ENCODE peak calls at places on chromosomes 5 and 9, in six cellular contexts. One of them, this sample, is unnamed.

GRCh38 chr5:53997736-53998627 is 312.4 kb downstream of the ARL15 start:
- DNase-seq in tibial nerve: no peak
- DNase-seq in CD8-positive, alpha-beta T cell: no peak
- DNase-seq in CD14-positive monocyte: no peak
- DNase-seq in astrocyte of the spinal cord: no peak
- DNase-seq in lower leg skin: no peak
- DNase-seq in this sample: no peak

GRCh38 chr5:78113689-78114088 is 180.8 kb downstream of the AP3B1 start:
- DNase-seq in tibial nerve: no peak
- DNase-seq in CD8-positive, alpha-beta T cell: no peak
- DNase-seq in CD14-positive monocyte: no peak
- DNase-seq in astrocyte of the spinal cord: no peak
- DNase-seq in lower leg skin: no peak
- DNase-seq in this sample: no peak

GRCh38 chr5:55750063-55750462 is 12.2 kb downstream of the DDX4 start:
- DNase-seq in tibial nerve: no peak
- DNase-seq in CD8-positive, alpha-beta T cell: no peak
- DNase-seq in CD14-positive monocyte: no peak
- DNase-seq in astrocyte of the spinal cord: no peak
- DNase-seq in lower leg skin: no peak
- DNase-seq in this sample: no peak

GRCh38 chr9:70902705-70903131 is 218.7 kb downstream of the TRPM3 start:
- DNase-seq in tibial nerve: no peak
- DNase-seq in CD8-positive, alpha-beta T cell: no peak
- DNase-seq in CD14-positive monocyte: no peak
- DNase-seq in astrocyte of the spinal cord: peak
- DNase-seq in lower leg skin: no peak
- DNase-seq in this sample: peak

GRCh38 chr5:99936911-99937310 is 598.3 kb upstream of the FAM174A start:
- DNase-seq in tibial nerve: no peak
- DNase-seq in CD8-positive, alpha-beta T cell: no peak
- DNase-seq in CD14-positive monocyte: no peak
- DNase-seq in astrocyte of the spinal cord: no peak
- DNase-seq in lower leg skin: no peak
- DNase-seq in this sample: no peak

GRCh38 chr5:56159521-56159947 is 73.6 kb downstream of the ANKRD55 start:
- DNase-seq in tibial nerve: no peak
- DNase-seq in CD8-positive, alpha-beta T cell: no peak
- DNase-seq in CD14-positive monocyte: peak
- DNase-seq in astrocyte of the spinal cord: no peak
- DNase-seq in lower leg skin: no peak
- DNase-seq in this sample: no peak

GRCh38 chr5:118224546-118224945 is 763.8 kb downstream of the DTWD2 start:
- DNase-seq in tibial nerve: no peak
- DNase-seq in CD8-positive, alpha-beta T cell: no peak
- DNase-seq in CD14-positive monocyte: no peak
- DNase-seq in astrocyte of the spinal cord: peak
- DNase-seq in lower leg skin: no peak
- DNase-seq in this sample: no peak

GRCh38 chr5:15215056-15215455 is 284.9 kb upstream of the FBXL7 start:
- DNase-seq in tibial nerve: no peak
- DNase-seq in CD8-positive, alpha-beta T cell: no peak
- DNase-seq in CD14-positive monocyte: no peak
- DNase-seq in astrocyte of the spinal cord: no peak
- DNase-seq in lower leg skin: no peak
- DNase-seq in this sample: no peak

GRCh38 chr9:117430813-117431212 is 16.0 kb upstream of the ASTN2 start:
- DNase-seq in tibial nerve: no peak
- DNase-seq in CD8-positive, alpha-beta T cell: no peak
- DNase-seq in CD14-positive monocyte: no peak
- DNase-seq in astrocyte of the spinal cord: no peak
- DNase-seq in lower leg skin: no peak
- DNase-seq in this sample: no peak

GRCh38 chr5:465591-466403 is 22.8 kb downstream of the EXOC3 start:
- DNase-seq in tibial nerve: no peak
- DNase-seq in CD8-positive, alpha-beta T cell: no peak
- DNase-seq in CD14-positive monocyte: peak
- DNase-seq in astrocyte of the spinal cord: no peak
- DNase-seq in lower leg skin: peak
- DNase-seq in this sample: no peak

GRCh38 chr5:52560366-52560765 is 227.3 kb upstream of the ITGA1 start:
- DNase-seq in tibial nerve: no peak
- DNase-seq in CD8-positive, alpha-beta T cell: no peak
- DNase-seq in CD14-positive monocyte: no peak
- DNase-seq in astrocyte of the spinal cord: peak
- DNase-seq in lower leg skin: no peak
- DNase-seq in this sample: peak

GRCh38 chr5:123080215-123080614 is 8.8 kb upstream of the PRDM6 start:
- DNase-seq in tibial nerve: no peak
- DNase-seq in CD8-positive, alpha-beta T cell: no peak
- DNase-seq in CD14-positive monocyte: no peak
- DNase-seq in astrocyte of the spinal cord: no peak
- DNase-seq in lower leg skin: no peak
- DNase-seq in this sample: no peak

GRCh38 chr5:106363578-106363977 is 1307.2 kb downstream of the EFNA5 start:
- DNase-seq in tibial nerve: no peak
- DNase-seq in CD8-positive, alpha-beta T cell: no peak
- DNase-seq in CD14-positive monocyte: no peak
- DNase-seq in astrocyte of the spinal cord: no peak
- DNase-seq in lower leg skin: no peak
- DNase-seq in this sample: no peak

DNA sequence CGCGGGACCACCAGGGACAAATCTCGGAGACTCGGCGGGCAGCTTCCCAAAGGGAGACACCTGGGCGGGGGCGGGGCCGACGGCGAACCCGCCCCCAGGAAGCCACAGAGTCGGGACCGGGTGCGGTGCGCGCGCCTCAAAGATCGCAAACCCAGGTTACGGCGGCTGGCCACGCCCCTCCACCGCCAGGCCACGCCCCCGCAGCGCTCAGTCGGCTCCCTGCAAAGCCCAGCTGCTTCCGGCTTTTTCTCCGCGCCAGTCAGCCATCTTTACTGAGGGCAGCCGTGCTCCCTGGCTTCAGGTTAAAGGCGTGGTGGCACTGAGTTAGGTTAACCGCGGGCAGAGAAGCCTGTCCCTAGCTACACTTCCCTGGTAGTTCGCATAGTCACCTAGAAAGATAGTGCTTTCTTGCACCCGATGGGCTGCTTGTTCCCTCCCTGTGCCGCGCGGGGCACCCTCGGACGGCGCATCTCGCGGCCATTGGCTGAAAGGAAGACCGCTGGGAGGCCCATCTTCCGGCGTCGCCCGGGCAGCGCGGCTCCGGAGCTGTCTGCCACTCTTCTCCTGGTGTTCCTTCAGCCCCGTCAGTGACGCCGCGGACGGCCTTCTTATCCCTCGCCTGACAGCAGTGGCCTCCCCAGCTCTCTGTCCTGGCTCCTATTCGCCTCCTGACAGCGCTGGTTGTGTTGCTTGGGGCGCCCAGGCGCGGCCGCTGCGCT is at the start of gene TBC1D2:
- DNase-seq in tibial nerve: peak
- DNase-seq in CD8-positive, alpha-beta T cell: peak
- DNase-seq in CD14-positive monocyte: peak
- DNase-seq in astrocyte of the spinal cord: peak
- DNase-seq in lower leg skin: peak
- DNase-seq in this sample: peak
- TF ChIP-seq CTCF in tibial nerve: peak
- TF ChIP-seq CTCF in CD8-positive, alpha-beta T cell: peak
- TF ChIP-seq CTCF in CD14-positive monocyte: peak
- TF ChIP-seq CTCF in astrocyte of the spinal cord: peak
- TF ChIP-seq CTCF in lower leg skin: no peak
- TF ChIP-seq CTCF in this sample: peak

DNA sequence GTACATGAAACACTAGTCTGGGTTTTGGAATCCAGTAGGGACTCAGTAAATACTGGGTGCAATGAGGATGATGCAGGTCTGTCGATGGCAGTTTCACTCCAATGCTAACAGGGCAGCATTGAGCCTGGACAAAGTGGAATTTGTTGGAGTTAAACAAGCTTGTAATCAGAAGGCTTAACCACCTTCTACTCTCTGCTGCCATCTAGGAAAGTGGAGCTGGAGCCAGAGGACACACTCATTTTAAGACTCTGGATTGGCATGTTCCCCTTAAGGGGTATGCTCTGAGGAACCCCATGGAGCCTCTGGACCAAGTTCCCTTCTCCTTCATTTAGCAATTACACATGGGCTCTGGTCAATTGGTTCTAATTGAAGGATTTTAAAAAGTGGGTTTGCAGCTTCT is 331.0 kb upstream of the ADAMTSL1 start:
- DNase-seq in tibial nerve: no peak
- DNase-seq in CD8-positive, alpha-beta T cell: no peak
- DNase-seq in CD14-positive monocyte: no peak
- DNase-seq in astrocyte of the spinal cord: no peak
- DNase-seq in lower leg skin: no peak
- DNase-seq in this sample: no peak
- TF ChIP-seq CTCF in tibial nerve: no peak
- TF ChIP-seq CTCF in CD8-positive, alpha-beta T cell: no peak
- TF ChIP-seq CTCF in CD14-positive monocyte: no peak
- TF ChIP-seq CTCF in astrocyte of the spinal cord: peak
- TF ChIP-seq CTCF in lower leg skin: no peak
- TF ChIP-seq CTCF in this sample: peak

DNA sequence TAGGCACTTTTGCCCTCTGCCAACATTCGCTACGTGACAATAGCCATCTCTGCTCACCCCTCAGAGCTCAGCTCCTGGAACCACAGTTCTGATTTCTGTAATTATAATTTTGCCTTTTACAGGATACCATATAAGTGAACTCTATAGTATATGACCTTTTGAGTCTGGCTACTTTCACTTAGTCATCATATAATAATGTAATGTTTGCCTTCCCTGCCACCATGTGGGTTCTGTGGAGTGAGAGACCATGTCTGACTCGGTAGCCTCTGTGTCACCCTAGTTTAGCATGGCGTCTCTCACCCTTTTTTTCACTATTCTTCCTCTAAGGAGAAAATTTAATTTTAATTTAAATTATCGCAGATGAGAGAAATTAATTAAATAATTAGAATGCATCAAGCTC is 28.9 kb upstream of the ZBTB43 start:
- DNase-seq in tibial nerve: no peak
- DNase-seq in CD8-positive, alpha-beta T cell: no peak
- DNase-seq in CD14-positive monocyte: no peak
- DNase-seq in astrocyte of the spinal cord: no peak
- DNase-seq in lower leg skin: peak
- DNase-seq in this sample: no peak
- TF ChIP-seq CTCF in tibial nerve: no peak
- TF ChIP-seq CTCF in CD8-positive, alpha-beta T cell: no peak
- TF ChIP-seq CTCF in CD14-positive monocyte: no peak
- TF ChIP-seq CTCF in astrocyte of the spinal cord: no peak
- TF ChIP-seq CTCF in lower leg skin: no peak
- TF ChIP-seq CTCF in this sample: no peak

DNA sequence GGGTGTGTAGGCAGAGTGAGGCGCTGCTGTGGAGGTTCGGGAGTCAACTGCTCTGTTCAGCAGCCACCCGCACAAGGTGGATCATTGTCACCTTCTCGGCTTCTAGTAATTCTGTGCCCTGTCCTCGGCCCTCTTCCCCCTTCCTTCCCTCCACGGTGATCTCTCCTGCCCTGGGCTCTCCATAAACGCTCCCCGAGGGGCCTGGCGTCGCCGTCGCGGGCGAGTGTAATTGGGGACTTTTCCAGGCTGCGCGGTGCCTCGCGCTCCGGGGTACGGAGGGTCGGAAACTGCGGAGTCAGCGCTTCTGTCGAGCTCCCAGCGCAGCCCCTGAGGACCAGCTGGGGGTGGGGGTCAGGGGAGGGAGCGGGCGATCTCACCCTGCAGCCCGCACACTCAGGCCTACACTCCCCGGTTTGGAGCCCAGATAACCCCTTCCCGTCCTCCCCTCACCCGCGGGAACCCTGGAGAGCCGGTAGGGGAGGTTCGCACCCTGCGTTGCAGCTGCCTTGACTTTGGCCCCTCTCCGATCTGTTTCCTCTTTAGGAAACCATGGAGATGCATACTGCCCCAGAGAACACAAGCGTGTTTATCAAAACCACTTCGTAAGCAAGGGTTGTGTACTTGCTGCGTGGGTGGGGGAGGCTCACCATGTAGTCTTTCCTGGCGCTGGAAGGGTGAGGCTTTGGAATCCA is 188.3 kb upstream of the ZNF618 start:
- DNase-seq in tibial nerve: no peak
- DNase-seq in CD8-positive, alpha-beta T cell: no peak
- DNase-seq in CD14-positive monocyte: no peak
- DNase-seq in astrocyte of the spinal cord: no peak
- DNase-seq in lower leg skin: no peak
- DNase-seq in this sample: no peak
- TF ChIP-seq CTCF in tibial nerve: no peak
- TF ChIP-seq CTCF in CD8-positive, alpha-beta T cell: no peak
- TF ChIP-seq CTCF in CD14-positive monocyte: no peak
- TF ChIP-seq CTCF in astrocyte of the spinal cord: no peak
- TF ChIP-seq CTCF in lower leg skin: no peak
- TF ChIP-seq CTCF in this sample: no peak

DNA sequence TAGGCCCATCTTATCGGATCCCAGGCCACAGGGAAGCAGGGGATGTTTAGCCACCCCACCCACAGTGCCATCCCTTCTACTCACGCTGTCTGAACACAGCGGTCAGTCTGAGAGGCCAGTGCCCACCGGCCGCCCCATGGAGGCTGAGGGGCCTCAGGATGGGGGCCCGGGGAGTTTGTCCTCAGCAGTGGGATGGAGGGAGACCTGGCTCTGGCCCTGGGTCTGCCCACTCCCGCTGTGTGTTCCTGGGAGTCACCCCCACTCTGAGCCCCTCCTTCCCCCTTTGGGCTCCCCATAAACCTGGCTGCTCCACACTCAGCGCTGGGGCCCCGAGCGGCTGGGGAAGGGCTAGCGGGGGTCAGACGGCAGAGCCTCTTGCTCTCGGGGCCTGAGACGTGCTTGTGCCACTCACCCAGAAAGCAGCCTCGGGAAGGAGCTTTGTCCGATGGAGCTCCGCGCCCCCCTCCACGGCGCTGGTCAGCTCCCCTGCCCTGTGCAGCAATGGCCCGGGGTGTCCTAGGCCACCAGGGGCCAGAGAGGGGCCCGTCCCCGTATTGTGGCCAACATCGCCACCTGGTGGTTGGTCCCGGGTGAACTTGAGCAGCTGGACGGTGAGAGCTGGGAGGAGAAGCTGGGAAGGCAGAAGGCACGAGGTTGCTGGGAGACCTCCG is 10.9 kb upstream of the LAMC3 start:
- DNase-seq in tibial nerve: no peak
- DNase-seq in CD8-positive, alpha-beta T cell: no peak
- DNase-seq in CD14-positive monocyte: peak
- DNase-seq in astrocyte of the spinal cord: peak
- DNase-seq in lower leg skin: no peak
- DNase-seq in this sample: peak
- TF ChIP-seq CTCF in tibial nerve: peak
- TF ChIP-seq CTCF in CD8-positive, alpha-beta T cell: no peak
- TF ChIP-seq CTCF in CD14-positive monocyte: peak
- TF ChIP-seq CTCF in astrocyte of the spinal cord: peak
- TF ChIP-seq CTCF in lower leg skin: peak
- TF ChIP-seq CTCF in this sample: peak

GRCh38 chr9:92657296-92658094 is 12.4 kb downstream of the IPPK start:
- DNase-seq in tibial nerve: no peak
- DNase-seq in CD8-positive, alpha-beta T cell: no peak
- DNase-seq in CD14-positive monocyte: no peak
- DNase-seq in astrocyte of the spinal cord: no peak
- DNase-seq in lower leg skin: no peak
- DNase-seq in this sample: no peak
- TF ChIP-seq CTCF in tibial nerve: no peak
- TF ChIP-seq CTCF in CD8-positive, alpha-beta T cell: no peak
- TF ChIP-seq CTCF in CD14-positive monocyte: no peak
- TF ChIP-seq CTCF in astrocyte of the spinal cord: no peak
- TF ChIP-seq CTCF in lower leg skin: no peak
- TF ChIP-seq CTCF in this sample: no peak